ENCODE peak calls at places on chromosomes 16 and 17, in four cellular contexts. U is IMR-90, Y is K562, X is endothelial cell of umbilical vein. O is an unnamed sample.

GRCh38 chr17:19010729-19011505 is 6.4 kb upstream of the FAM83G start:
- DNase-seq in U (no peak), Y (no peak), X (no peak), O (no peak)

GRCh38 chr16:83351846-83352245 is 455.9 kb upstream of the HSBP1 start:
- DNase-seq in U (peak; percentile 20), Y (no peak), X (no peak), O (no peak)

GRCh38 chr17:82006468-82007227 is 16.0 kb downstream of the CENPX start:
- DNase-seq in U (peak; percentile 82), Y (no peak), X (no peak), O (no peak)

GRCh38 chr17:55303701-55304145 is 39.0 kb downstream of the HLF start:
- DNase-seq in U (peak; percentile 13), Y (peak; percentile 38), X (no peak), O (no peak)

GRCh38 chr17:31394544-31394943 is 3.1 kb downstream of the RAB11FIP4 start:
- DNase-seq in U (peak; percentile 77), Y (peak; percentile 73), X (peak; percentile 64), O (no peak)

GRCh38 chr16:50329446-50330189 is 39.2 kb downstream of the BRD7 start:
- DNase-seq in U (no peak), Y (no peak), X (no peak), O (no peak)

GRCh38 chr17:41672153-41672552 is 16.5 kb upstream of the EIF1 start:
- DNase-seq in U (no peak), Y (no peak), X (no peak), O (no peak)

GRCh38 chr17:66474810-66475497 is 172.5 kb downstream of the PRKCA start:
- DNase-seq in U (no peak), Y (no peak), X (no peak), O (no peak)

GRCh38 chr17:43003542-43004172 is 2.9 kb upstream of the IFI35 start:
- DNase-seq in U (peak; percentile 50), Y (no peak), X (no peak), O (no peak)

GRCh38 chr17:61128671-61129115 is 270.9 kb upstream of the TBX2 start:
- DNase-seq in U (peak; percentile 52), Y (no peak), X (no peak), O (no peak)

GRCh38 chr17:61406871-61407210 is 7.2 kb downstream of the TBX2 start:
- DNase-seq in U (no peak), Y (no peak), X (no peak), O (no peak)

GRCh38 chr16:83862661-83863060 is 36.3 kb upstream of the MLYCD start:
- DNase-seq in U (no peak), Y (no peak), X (no peak), O (no peak)

GRCh38 chr17:27559996-27560481 is 70.9 kb upstream of the LGALS9 start:
- DNase-seq in U (peak; percentile 93), Y (no peak), X (peak; percentile 96), O (no peak)

GRCh38 chr16:26795184-26795583 is 271.5 kb upstream of the C16orf82 start:
- DNase-seq in U (no peak), Y (peak; percentile 12), X (no peak), O (no peak)

GRCh38 chr17:79024901-79025737 is 1.1 kb downstream of the C1QTNF1 start:
- DNase-seq in U (no peak), Y (no peak), X (no peak), O (no peak)

GRCh38 chr16:24499193-24499814 is 40.1 kb upstream of the RBBP6 start:
- DNase-seq in U (peak; percentile 11), Y (peak; percentile 71), X (peak; percentile 13), O (no peak)

GRCh38 chr17:44137891-44138709 is 3.6 kb upstream of the HROB start:
- DNase-seq in U (peak; percentile 100), Y (peak; percentile 96), X (peak; percentile 97), O (peak; percentile 99)

GRCh38 chr17:75270966-75271232 is at the start of gene MIF4GD:
- DNase-seq in U (peak; percentile 54), Y (no peak), X (no peak), O (no peak)

GRCh38 chr17:37671813-37672544 is 28.7 kb upstream of the DDX52 start:
- DNase-seq in U (peak; percentile 96), Y (no peak), X (no peak), O (peak; percentile 32)

GRCh38 chr16:86569843-86570447 is 3.3 kb downstream of the FOXC2 start:
- DNase-seq in U (no peak), Y (no peak), X (peak; percentile 29), O (no peak)

GRCh38 chr17:45019177-45019711 is 32.2 kb downstream of the DCAKD start:
- DNase-seq in U (peak; percentile 34), Y (peak; percentile 70), X (peak; percentile 26), O (no peak)

GRCh38 chr17:57589151-57590034 is 155.7 kb downstream of the CCDC182 start:
- DNase-seq in U (no peak), Y (no peak), X (no peak), O (no peak)

GRCh38 chr16:11087691-11088431 is 143.5 kb downstream of the CLEC16A start:
- DNase-seq in U (peak; percentile 57), Y (no peak), X (no peak), O (no peak)

GRCh38 chr16:11799509-11800384 is 2.7 kb upstream of the ZC3H7A start:
- DNase-seq in U (no peak), Y (peak; percentile 29), X (no peak), O (no peak)

GRCh38 chr17:76934561-76935320 is 66.5 kb downstream of the MGAT5B start:
- DNase-seq in U (no peak), Y (no peak), X (no peak), O (no peak)
- H3K4me2 ChIP-seq in U (no peak overlapping the region), Y (no peak overlapping the region), X (no peak overlapping the region), O (no peak overlapping the region)

DNA sequence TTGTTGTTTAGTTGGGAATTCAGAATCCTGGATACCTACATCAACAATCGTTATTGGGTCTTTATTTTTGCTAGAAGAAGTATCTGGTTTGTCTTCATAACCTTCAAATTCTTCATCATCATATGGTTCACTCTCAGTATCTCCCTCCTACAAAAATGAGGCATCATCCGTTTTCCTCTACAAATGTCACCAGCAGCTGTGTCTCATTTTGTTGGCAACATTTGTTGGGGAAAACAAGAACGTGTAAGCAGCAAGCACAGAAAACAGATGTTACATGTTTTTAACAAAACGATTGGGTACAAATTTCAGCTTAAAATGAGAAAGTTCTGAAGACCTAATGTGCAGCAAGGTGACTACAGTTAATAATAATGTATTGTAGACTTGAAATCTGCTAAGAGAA is 8.7 kb downstream of the CCDC47 start:
- DNase-seq in U (no peak), Y (no peak), X (no peak), O (no peak)
- H3K9me1 ChIP-seq in U (no peaks in the 10 kb centered on the region), Y (no peaks in the 10 kb centered on the region), X (no peaks in the 10 kb centered on the region), O (no peaks in the 10 kb centered on the region)

GRCh38 chr17:48725294-48726064 is 2.5 kb downstream of the PRAC2 start:
- DNase-seq in U (no peak), Y (no peak), X (no peak), O (no peak)

GRCh38 chr17:48725005-48725293 is 2.0 kb downstream of the PRAC2 start:
- DNase-seq in U (no peak), Y (no peak), X (no peak), O (no peak)

GRCh38 chr17:48723555-48724239 is 712 bp downstream of the PRAC2 start:
- DNase-seq in U (no peak), Y (no peak), X (no peak), O (no peak)

GRCh38 chr17:48722924-48723554 is at the start of gene PRAC2:
- DNase-seq in U (no peak), Y (no peak), X (no peak), O (no peak)

DNA sequence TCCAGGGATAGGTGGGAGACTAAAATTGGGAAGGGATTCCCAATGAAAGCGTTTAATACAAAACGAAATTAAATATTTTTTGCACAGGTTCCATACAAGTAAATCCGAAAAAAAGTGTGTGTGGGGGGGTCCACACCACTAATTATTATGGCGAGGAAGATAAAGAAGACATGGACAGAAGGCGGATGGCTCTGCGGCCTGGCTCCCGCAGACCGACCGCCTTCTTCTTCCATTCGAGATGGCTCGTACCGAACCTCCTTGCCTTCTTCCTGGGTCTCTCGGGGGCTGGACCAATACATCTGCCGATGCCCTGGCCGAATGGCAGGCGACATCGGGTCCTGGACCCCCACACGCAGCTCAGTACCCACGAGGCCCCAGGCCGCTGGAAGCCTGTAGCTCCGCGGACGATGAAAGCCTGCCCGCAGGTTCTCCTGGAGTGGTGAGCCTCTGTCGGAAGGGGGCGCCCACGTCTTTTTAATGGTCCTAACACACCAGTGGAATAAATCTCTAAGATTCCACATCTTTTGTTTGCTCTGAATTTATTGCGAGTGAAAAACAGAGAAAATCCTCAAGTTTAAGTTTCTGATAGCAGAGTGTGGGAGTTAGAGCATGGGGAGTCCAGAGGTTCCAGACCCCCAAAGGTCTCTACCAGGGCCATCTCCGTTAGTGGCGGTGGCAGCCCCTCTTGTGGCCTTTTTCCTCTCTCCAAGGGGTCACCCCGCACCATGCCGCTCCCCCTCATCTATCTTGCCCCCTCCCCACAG is 1.4 kb downstream of the PRAC2 start:
- DNase-seq in U (peak; percentile 67), Y (peak; percentile 76), X (peak; percentile 69), O (no peak)
- H3K4me2 ChIP-seq in U (peak overlapping the region; percentile 50), Y (no peak overlapping the region), X (no peak overlapping the region), O (no peak overlapping the region)

GRCh38 chr17:77724876-77725615 is 233.5 kb upstream of the TNRC6C start:
- DNase-seq in U (no peak), Y (no peak), X (no peak), O (no peak)
- H3K9me1 ChIP-seq in U (no peaks in the 10 kb centered on the region), Y (no peaks in the 10 kb centered on the region), X (no peaks in the 10 kb centered on the region), O (no peaks in the 10 kb centered on the region)

DNA sequence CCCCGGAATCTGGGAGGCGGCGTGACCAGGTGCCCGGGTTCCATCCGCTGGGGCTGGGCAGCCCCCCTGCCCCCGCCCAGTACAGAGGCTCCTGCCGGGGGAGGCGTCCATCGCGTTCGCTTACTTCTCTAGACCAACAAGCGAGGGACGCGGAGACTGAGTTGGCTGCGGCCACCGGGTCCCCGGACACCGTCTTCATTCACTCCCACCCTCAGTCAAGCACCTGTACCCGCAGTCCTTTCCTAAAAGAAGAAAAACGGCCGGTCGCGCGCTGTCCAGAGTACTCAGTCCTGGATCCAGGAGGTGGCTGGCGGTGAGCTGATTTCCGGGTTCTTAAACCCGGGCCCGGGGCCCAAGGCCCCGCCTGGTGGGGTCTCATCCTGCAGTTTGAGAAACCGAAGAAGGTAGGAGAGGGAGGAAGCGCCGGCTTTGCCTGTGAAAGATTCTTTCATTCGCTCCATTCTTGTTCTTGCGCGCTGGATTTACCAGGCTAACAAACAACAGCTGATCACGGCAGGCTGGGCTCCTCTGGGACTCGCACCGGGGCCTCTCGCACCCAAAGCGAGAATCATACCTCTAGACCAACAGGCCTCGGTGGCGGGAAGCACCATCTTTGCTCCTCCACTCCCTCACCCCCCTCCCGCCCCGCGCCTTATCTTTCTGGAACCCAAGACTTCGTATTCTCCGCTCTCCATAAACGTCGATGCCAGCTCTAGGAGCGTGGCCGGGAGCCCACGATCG is 17.4 kb upstream of the OR1F1 start:
- DNase-seq in U (no peak), Y (no peak), X (no peak), O (no peak)
- H3K4me2 ChIP-seq in U (peak overlapping the region; percentile 13), Y (peak overlapping the region; percentile 12), X (no peak overlapping the region), O (peak overlapping the region; percentile 66)

GRCh38 chr17:871731-872517 is 89.8 kb downstream of the MRM3 start:
- DNase-seq in U (no peak), Y (no peak), X (no peak), O (no peak)

GRCh38 chr17:869067-869466 is 86.9 kb downstream of the MRM3 start:
- DNase-seq in U (peak; percentile 68), Y (no peak), X (no peak), O (no peak)

GRCh38 chr17:872843-873242 is 90.7 kb downstream of the MRM3 start:
- DNase-seq in U (no peak), Y (no peak), X (no peak), O (no peak)

GRCh38 chr17:867896-868489 is 85.8 kb downstream of the MRM3 start:
- DNase-seq in U (peak; percentile 22), Y (no peak), X (no peak), O (no peak)

GRCh38 chr17:869567-870530 is 87.7 kb downstream of the MRM3 start:
- DNase-seq in U (peak; percentile 76), Y (no peak), X (no peak), O (peak; percentile 85)
- H3K9me1 ChIP-seq in U (peaks cover 22% of the 10 kb centered on the region), Y (no peaks in the 10 kb centered on the region), X (no peaks in the 10 kb centered on the region), O (no peaks in the 10 kb centered on the region)

GRCh38 chr17:68378202-68379149 is 78.8 kb downstream of the WIPI1 start:
- DNase-seq in U (peak; percentile 94), Y (no peak), X (peak; percentile 92), O (no peak)
- H3K4me2 ChIP-seq in U (peak overlapping the region; percentile 52), Y (no peak overlapping the region), X (no peak overlapping the region), O (no peak overlapping the region)